ENCODE peak calls at places on chromosomes 5 and 9, in six cellular contexts. One of them, this sample, is unnamed. For H3K36me3 and H3K4me1, the result is how much of the 10 kb centered on the place peaks cover.

GRCh38 chr5:8905021-8905420 is 640.9 kb downstream of the SEMA5A start:
- DNase-seq in breast epithelium: no peak
- DNase-seq in mesendoderm: no peak
- DNase-seq in spleen: no peak
- DNase-seq in heart left ventricle: no peak
- DNase-seq in CD8-positive, alpha-beta T cell: no peak
- DNase-seq in this sample: no peak

GRCh38 chr9:94581711-94582110 is 11.9 kb downstream of the FBP2 start:
- DNase-seq in breast epithelium: no peak
- DNase-seq in mesendoderm: no peak
- DNase-seq in spleen: no peak
- DNase-seq in heart left ventricle: no peak
- DNase-seq in CD8-positive, alpha-beta T cell: no peak
- DNase-seq in this sample: no peak

GRCh38 chr5:113053614-113054013 is 77.0 kb downstream of the DCP2 start:
- DNase-seq in breast epithelium: no peak
- DNase-seq in mesendoderm: no peak
- DNase-seq in spleen: no peak
- DNase-seq in heart left ventricle: no peak
- DNase-seq in CD8-positive, alpha-beta T cell: no peak
- DNase-seq in this sample: peak

GRCh38 chr9:127980056-127980705 is 608 bp downstream of the EEIG1 start:
- DNase-seq in breast epithelium: no peak
- DNase-seq in mesendoderm: peak
- DNase-seq in spleen: peak
- DNase-seq in heart left ventricle: peak
- DNase-seq in CD8-positive, alpha-beta T cell: peak
- DNase-seq in this sample: peak

GRCh38 chr9:87714819-87715218 is 11.1 kb upstream of the CTSL start:
- DNase-seq in breast epithelium: no peak
- DNase-seq in mesendoderm: no peak
- DNase-seq in spleen: no peak
- DNase-seq in heart left ventricle: peak
- DNase-seq in CD8-positive, alpha-beta T cell: no peak
- DNase-seq in this sample: peak

GRCh38 chr5:57332350-57332749 is 150.3 kb downstream of the ACTBL2 start:
- DNase-seq in breast epithelium: no peak
- DNase-seq in mesendoderm: no peak
- DNase-seq in spleen: no peak
- DNase-seq in heart left ventricle: no peak
- DNase-seq in CD8-positive, alpha-beta T cell: no peak
- DNase-seq in this sample: no peak

GRCh38 chr5:109281136-109281690 is 128.6 kb downstream of the PJA2 start:
- DNase-seq in breast epithelium: no peak
- DNase-seq in mesendoderm: no peak
- DNase-seq in spleen: no peak
- DNase-seq in heart left ventricle: no peak
- DNase-seq in CD8-positive, alpha-beta T cell: no peak
- DNase-seq in this sample: no peak

GRCh38 chr9:97564291-97565175 is 63.1 kb downstream of the TMOD1 start:
- DNase-seq in breast epithelium: no peak
- DNase-seq in mesendoderm: no peak
- DNase-seq in spleen: peak
- DNase-seq in heart left ventricle: no peak
- DNase-seq in CD8-positive, alpha-beta T cell: no peak
- DNase-seq in this sample: peak

GRCh38 chr9:137312852-137313325 is 10.8 kb upstream of the NRARP start:
- DNase-seq in breast epithelium: no peak
- DNase-seq in mesendoderm: no peak
- DNase-seq in spleen: peak
- DNase-seq in heart left ventricle: no peak
- DNase-seq in CD8-positive, alpha-beta T cell: no peak
- DNase-seq in this sample: no peak

GRCh38 chr5:14264605-14265316 is 121.6 kb downstream of the TRIO start:
- DNase-seq in breast epithelium: peak
- DNase-seq in mesendoderm: peak
- DNase-seq in spleen: peak
- DNase-seq in heart left ventricle: peak
- DNase-seq in CD8-positive, alpha-beta T cell: peak
- DNase-seq in this sample: peak

GRCh38 chr5:31845351-31845750 is 206.4 kb downstream of the PDZD2 start:
- DNase-seq in breast epithelium: no peak
- DNase-seq in mesendoderm: no peak
- DNase-seq in spleen: no peak
- DNase-seq in heart left ventricle: no peak
- DNase-seq in CD8-positive, alpha-beta T cell: no peak
- DNase-seq in this sample: no peak

GRCh38 chr9:107033974-107034373 is 171.0 kb downstream of the ZNF462 start:
- DNase-seq in breast epithelium: no peak
- DNase-seq in mesendoderm: no peak
- DNase-seq in spleen: no peak
- DNase-seq in heart left ventricle: no peak
- DNase-seq in CD8-positive, alpha-beta T cell: no peak
- DNase-seq in this sample: no peak

GRCh38 chr9:37273595-37273994 is 148.9 kb upstream of the GRHPR start:
- DNase-seq in breast epithelium: no peak
- DNase-seq in mesendoderm: no peak
- DNase-seq in spleen: no peak
- DNase-seq in heart left ventricle: no peak
- DNase-seq in CD8-positive, alpha-beta T cell: no peak
- DNase-seq in this sample: no peak

GRCh38 chr9:119500072-119500771 is 131.0 kb upstream of the BRINP1 start:
- DNase-seq in breast epithelium: no peak
- DNase-seq in mesendoderm: peak
- DNase-seq in spleen: no peak
- DNase-seq in heart left ventricle: no peak
- DNase-seq in CD8-positive, alpha-beta T cell: no peak
- DNase-seq in this sample: no peak

GRCh38 chr9:136901516-136902258 is 15.4 kb downstream of the TRAF2 start:
- DNase-seq in breast epithelium: peak
- DNase-seq in mesendoderm: peak
- DNase-seq in spleen: peak
- DNase-seq in heart left ventricle: no peak
- DNase-seq in CD8-positive, alpha-beta T cell: peak
- DNase-seq in this sample: peak

GRCh38 chr9:99142275-99142674 is 37.4 kb downstream of the TGFBR1 start:
- DNase-seq in breast epithelium: no peak
- DNase-seq in mesendoderm: no peak
- DNase-seq in spleen: no peak
- DNase-seq in heart left ventricle: no peak
- DNase-seq in CD8-positive, alpha-beta T cell: no peak
- DNase-seq in this sample: no peak

GRCh38 chr9:111969061-111969460 is 72.4 kb downstream of the UGCG start:
- DNase-seq in breast epithelium: no peak
- DNase-seq in mesendoderm: no peak
- DNase-seq in spleen: no peak
- DNase-seq in heart left ventricle: no peak
- DNase-seq in CD8-positive, alpha-beta T cell: no peak
- DNase-seq in this sample: no peak

GRCh38 chr5:134077926-134078580 is 36.4 kb upstream of the TCF7 start:
- DNase-seq in breast epithelium: no peak
- DNase-seq in mesendoderm: no peak
- DNase-seq in spleen: peak
- DNase-seq in heart left ventricle: no peak
- DNase-seq in CD8-positive, alpha-beta T cell: peak
- DNase-seq in this sample: no peak

GRCh38 chr9:93813687-93814560 is 141.2 kb downstream of the BARX1 start:
- DNase-seq in breast epithelium: no peak
- DNase-seq in mesendoderm: no peak
- DNase-seq in spleen: peak
- DNase-seq in heart left ventricle: no peak
- DNase-seq in CD8-positive, alpha-beta T cell: no peak
- DNase-seq in this sample: no peak

GRCh38 chr5:169956756-169957155 is 23.5 kb downstream of the INSYN2B start:
- DNase-seq in breast epithelium: no peak
- DNase-seq in mesendoderm: no peak
- DNase-seq in spleen: no peak
- DNase-seq in heart left ventricle: no peak
- DNase-seq in CD8-positive, alpha-beta T cell: no peak
- DNase-seq in this sample: no peak

GRCh38 chr5:3604501-3604900 is 8.9 kb downstream of the IRX1 start:
- DNase-seq in breast epithelium: no peak
- DNase-seq in mesendoderm: no peak
- DNase-seq in spleen: peak
- DNase-seq in heart left ventricle: no peak
- DNase-seq in CD8-positive, alpha-beta T cell: no peak
- DNase-seq in this sample: no peak

GRCh38 chr9:110081395-110081794 is 126.6 kb downstream of the C9orf152 start:
- DNase-seq in breast epithelium: no peak
- DNase-seq in mesendoderm: peak
- DNase-seq in spleen: no peak
- DNase-seq in heart left ventricle: no peak
- DNase-seq in CD8-positive, alpha-beta T cell: no peak
- DNase-seq in this sample: no peak

GRCh38 chr5:132915681-132916080 is 42.2 kb downstream of the LEAP2 start:
- DNase-seq in breast epithelium: no peak
- DNase-seq in mesendoderm: no peak
- DNase-seq in spleen: no peak
- DNase-seq in heart left ventricle: no peak
- DNase-seq in CD8-positive, alpha-beta T cell: no peak
- DNase-seq in this sample: no peak
- H3K36me3 ChIP-seq in breast epithelium: under half
- H3K36me3 ChIP-seq in mesendoderm: under half
- H3K36me3 ChIP-seq in spleen: under half
- H3K36me3 ChIP-seq in heart left ventricle: half or more
- H3K36me3 ChIP-seq in CD8-positive, alpha-beta T cell: under half
- H3K36me3 ChIP-seq in this sample: under half

DNA sequence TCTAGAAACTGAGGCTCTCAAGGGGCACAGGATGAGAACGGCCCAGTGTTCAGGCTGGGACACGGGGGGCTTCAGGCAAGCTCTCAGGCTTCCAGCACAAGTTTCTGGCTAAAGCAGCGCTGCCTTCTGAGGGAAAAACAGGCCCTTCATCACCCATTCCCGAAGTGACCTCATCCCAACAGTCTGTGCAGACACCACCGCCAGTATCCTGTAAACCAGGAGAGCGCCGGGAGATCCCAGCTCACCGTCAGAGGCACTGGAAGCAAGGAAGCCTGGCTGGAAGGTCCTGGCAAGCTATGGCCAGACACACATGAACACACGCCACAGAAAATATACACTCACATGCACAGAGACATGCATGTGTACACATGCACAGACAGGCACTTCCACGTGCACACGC is 8.8 kb downstream of the SLC12A7 start:
- DNase-seq in breast epithelium: no peak
- DNase-seq in mesendoderm: no peak
- DNase-seq in spleen: no peak
- DNase-seq in heart left ventricle: no peak
- DNase-seq in CD8-positive, alpha-beta T cell: no peak
- DNase-seq in this sample: no peak
- H3K4me1 ChIP-seq in breast epithelium: under half
- H3K4me1 ChIP-seq in mesendoderm: under half
- H3K4me1 ChIP-seq in spleen: half or more
- H3K4me1 ChIP-seq in heart left ventricle: half or more
- H3K4me1 ChIP-seq in CD8-positive, alpha-beta T cell: half or more
- H3K4me1 ChIP-seq in this sample: under half

GRCh38 chr5:342501-343460 is 21.3 kb downstream of the AHRR start:
- DNase-seq in breast epithelium: peak
- DNase-seq in mesendoderm: no peak
- DNase-seq in spleen: no peak
- DNase-seq in heart left ventricle: no peak
- DNase-seq in CD8-positive, alpha-beta T cell: no peak
- DNase-seq in this sample: no peak
- H3K4me3 ChIP-seq in breast epithelium: no peak
- H3K4me3 ChIP-seq in mesendoderm: no peak
- H3K4me3 ChIP-seq in spleen: no peak
- H3K4me3 ChIP-seq in heart left ventricle: no peak
- H3K4me3 ChIP-seq in CD8-positive, alpha-beta T cell: no peak
- H3K4me3 ChIP-seq in this sample: no peak

DNA sequence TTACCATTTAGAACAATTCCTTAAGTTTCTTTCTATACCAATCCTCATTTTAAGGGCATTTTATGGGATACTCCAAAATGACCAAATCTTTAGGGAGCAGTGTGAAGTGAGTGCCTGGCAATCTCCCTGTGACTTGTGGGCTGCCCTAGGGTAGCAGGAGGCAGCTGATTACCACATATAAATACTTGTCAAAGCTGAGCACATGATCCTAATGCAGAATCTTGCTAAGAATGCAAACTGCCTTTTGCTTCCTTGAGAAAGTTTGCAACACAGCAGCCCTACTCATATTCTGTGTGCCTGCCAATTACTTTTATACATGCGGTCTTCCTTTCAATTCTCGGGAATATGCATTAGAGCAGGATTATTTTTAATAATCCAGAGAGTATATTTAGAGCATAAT is 18.2 kb upstream of the NREP start:
- DNase-seq in breast epithelium: no peak
- DNase-seq in mesendoderm: peak
- DNase-seq in spleen: no peak
- DNase-seq in heart left ventricle: no peak
- DNase-seq in CD8-positive, alpha-beta T cell: no peak
- DNase-seq in this sample: no peak
- H3K36me3 ChIP-seq in breast epithelium: under half
- H3K36me3 ChIP-seq in mesendoderm: under half
- H3K36me3 ChIP-seq in spleen: under half
- H3K36me3 ChIP-seq in heart left ventricle: under half
- H3K36me3 ChIP-seq in CD8-positive, alpha-beta T cell: under half
- H3K36me3 ChIP-seq in this sample: under half

GRCh38 chr9:18923167-18923566 is 109.8 kb downstream of the SAXO1 start:
- DNase-seq in breast epithelium: no peak
- DNase-seq in mesendoderm: no peak
- DNase-seq in spleen: no peak
- DNase-seq in heart left ventricle: no peak
- DNase-seq in CD8-positive, alpha-beta T cell: no peak
- DNase-seq in this sample: no peak
- H3K4me1 ChIP-seq in breast epithelium: under half
- H3K4me1 ChIP-seq in mesendoderm: under half
- H3K4me1 ChIP-seq in spleen: under half
- H3K4me1 ChIP-seq in heart left ventricle: under half
- H3K4me1 ChIP-seq in CD8-positive, alpha-beta T cell: under half
- H3K4me1 ChIP-seq in this sample: under half

DNA sequence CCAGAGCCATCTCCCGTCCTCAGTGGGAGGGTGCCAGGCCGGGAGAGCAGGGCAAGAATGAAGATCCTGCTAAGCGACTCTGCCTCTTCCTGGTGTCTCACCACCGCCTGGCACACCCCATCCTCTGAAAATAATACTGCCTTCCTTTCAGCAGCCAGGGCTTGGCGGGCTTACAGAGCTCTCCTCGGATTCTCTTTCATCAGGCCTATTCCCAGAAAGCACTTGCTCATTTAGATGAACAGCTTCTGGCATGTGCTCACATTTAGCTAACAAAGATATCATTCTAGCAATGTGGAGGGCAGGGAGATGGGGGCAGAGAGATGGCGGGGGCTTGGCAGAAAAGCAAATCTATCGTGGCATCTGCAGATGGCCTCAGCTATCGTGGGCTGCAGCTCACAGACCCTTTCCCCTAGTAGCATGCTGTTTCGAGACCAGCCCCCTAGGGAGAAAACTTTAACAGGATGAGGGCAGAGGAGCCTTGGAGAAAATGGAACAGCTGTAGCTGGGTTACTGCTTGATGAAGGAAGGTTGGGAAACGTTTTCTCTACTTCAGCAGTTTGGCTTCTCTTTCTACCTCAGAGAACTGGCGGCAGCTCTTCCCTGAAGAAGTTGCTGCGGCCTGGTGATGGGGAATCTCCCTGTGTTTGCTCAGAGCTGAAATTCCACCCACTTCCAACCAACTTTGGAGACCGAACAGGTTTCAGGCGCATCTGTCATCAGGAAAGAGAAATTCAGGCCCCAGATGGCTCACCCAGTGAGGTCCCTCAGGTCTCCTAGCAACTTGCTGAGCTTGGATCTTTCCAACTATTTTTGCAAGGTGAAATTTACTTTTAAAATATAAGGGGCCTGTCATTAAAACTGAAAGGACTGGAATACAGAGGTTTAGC is 102.1 kb downstream of the TMEM174 start:
- DNase-seq in breast epithelium: peak
- DNase-seq in mesendoderm: no peak
- DNase-seq in spleen: no peak
- DNase-seq in heart left ventricle: no peak
- DNase-seq in CD8-positive, alpha-beta T cell: no peak
- DNase-seq in this sample: no peak
- H3K4me3 ChIP-seq in breast epithelium: no peak
- H3K4me3 ChIP-seq in mesendoderm: no peak
- H3K4me3 ChIP-seq in spleen: no peak
- H3K4me3 ChIP-seq in heart left ventricle: no peak
- H3K4me3 ChIP-seq in CD8-positive, alpha-beta T cell: no peak
- H3K4me3 ChIP-seq in this sample: no peak